ENCODE peak calls at places on chromosomes 16 and 17, in seven cellular contexts. M is GM12892, J is GM12878, F is HepG2, P is SK-N-SH, V is K562, S is H1. N is an unnamed sample.

GRCh38 chr17:8384801-8385335 is 1.9 kb upstream of the RPL26 start:
- DNase-seq in P (no peak), J (no peak), M (no peak), S (peak), F (no peak), V (no peak), N (no peak)

GRCh38 chr16:1428511-1428910 is 2.4 kb upstream of the PERCC1 start:
- DNase-seq in M (no peak), P (no peak), F (no peak), S (no peak), J (no peak), V (peak), N (peak)

GRCh38 chr16:2009302-2009711 is 314 bp downstream of the ZNF598 start:
- DNase-seq in P (peak), V (peak), F (no peak), S (no peak), J (no peak), M (peak), N (no peak)

GRCh38 chr17:2056221-2057129 is 1.6 kb downstream of the HIC1 start:
- DNase-seq in J (no peak), F (no peak), M (no peak), S (no peak), V (no peak), P (no peak), N (no peak)

GRCh38 chr16:50718061-50718760 is 23.7 kb upstream of the CYLD start:
- DNase-seq in M (no peak), P (peak), S (no peak), F (no peak), V (no peak), J (no peak), N (no peak)

GRCh38 chr17:2364132-2365116 is 27.1 kb downstream of the SGSM2 start:
- DNase-seq in F (no peak), M (no peak), J (no peak), V (no peak), P (no peak), S (no peak), N (no peak)

GRCh38 chr17:39462644-39463375 is 1.5 kb downstream of the CDK12 start:
- DNase-seq in F (no peak), P (peak), J (no peak), M (no peak), V (no peak), S (no peak), N (no peak)

GRCh38 chr16:660459-661183 is 7.3 kb upstream of the RHOT2 start:
- DNase-seq in J (peak), V (peak), P (peak), F (no peak), M (peak), S (no peak), N (peak)

GRCh38 chr16:79767597-79768280 is 167.2 kb upstream of the MAF start:
- DNase-seq in M (no peak), P (no peak), S (no peak), F (peak), J (no peak), V (no peak), N (no peak)

GRCh38 chr17:79362996-79363305 is 247.9 kb downstream of the RBFOX3 start:
- DNase-seq in M (no peak), P (no peak), F (no peak), V (no peak), J (no peak), S (no peak), N (no peak)

GRCh38 chr17:29243792-29244191 is 2.9 kb upstream of the CRYBA1 start:
- DNase-seq in J (no peak), P (peak), M (no peak), V (peak), F (peak), S (no peak), N (no peak)

GRCh38 chr17:50661795-50662391 is 27.2 kb downstream of the ABCC3 start:
- DNase-seq in F (peak), P (peak), J (no peak), M (no peak), V (peak), S (no peak), N (no peak)

GRCh38 chr16:27405546-27406451 is 3.8 kb downstream of the IL21R start:
- DNase-seq in P (no peak), F (no peak), M (no peak), V (no peak), J (no peak), S (no peak), N (no peak)

GRCh38 chr17:57776366-57776765 is 31.3 kb upstream of the CCDC182 start:
- DNase-seq in M (no peak), P (no peak), F (no peak), S (no peak), V (no peak), J (no peak), N (no peak)

GRCh38 chr17:79362086-79362995 is 248.5 kb downstream of the RBFOX3 start:
- DNase-seq in M (no peak), J (no peak), F (no peak), P (peak), V (no peak), S (no peak), N (no peak)

GRCh38 chr16:85812811-85813700 is 13.6 kb downstream of the COX4I1 start:
- DNase-seq in S (no peak), M (no peak), P (no peak), V (no peak), F (no peak), J (no peak), N (no peak)

GRCh38 chr17:10198509-10199249 is at the start of gene GAS7:
- DNase-seq in F (no peak), S (no peak), J (no peak), M (peak), P (peak), V (no peak), N (peak)
- TF ChIP-seq TAF1 in F (no peak), S (peak), J (no peak), M (no peak), P (no peak), V (no peak), N (no peak)

GRCh38 chr17:32976131-32976530 is 15.5 kb upstream of the SPACA3 start:
- DNase-seq in M (no peak), P (no peak), S (no peak), V (no peak), F (no peak), J (no peak), N (no peak)

GRCh38 chr17:32964541-32964940 is 27.1 kb upstream of the SPACA3 start:
- DNase-seq in M (no peak), P (no peak), V (no peak), S (no peak), J (no peak), F (no peak), N (no peak)

GRCh38 chr17:32971171-32971570 is 20.5 kb upstream of the SPACA3 start:
- DNase-seq in P (no peak), F (no peak), M (no peak), J (peak), S (no peak), V (peak), N (no peak)

DNA sequence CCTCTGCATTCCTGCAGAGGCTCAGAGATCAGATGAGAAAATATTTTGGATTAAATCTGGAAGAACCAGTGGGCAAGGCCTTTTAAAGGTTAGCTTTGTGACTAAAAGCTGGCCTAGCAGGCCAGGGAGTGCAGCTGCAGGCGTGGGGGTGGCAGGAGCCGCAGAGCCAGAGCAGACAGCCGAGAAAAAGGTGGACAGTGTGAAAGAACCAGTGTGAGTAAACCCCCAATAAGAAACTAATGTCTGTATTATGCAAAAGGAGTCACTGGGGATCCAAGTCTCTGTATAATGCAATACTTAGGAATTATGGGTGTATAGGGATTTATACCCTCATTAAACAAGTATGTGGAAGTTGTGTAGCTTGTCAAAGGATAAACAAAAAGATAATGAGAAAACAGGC is 21.4 kb upstream of the SPACA3 start:
- DNase-seq in J (peak), M (no peak), P (no peak), F (no peak), V (no peak), S (no peak), N (no peak)
- TF ChIP-seq TAF1 in J (no peak), M (no peak), P (no peak), F (no peak), V (no peak), S (no peak), N (no peak)

GRCh38 chr17:75941442-75941819 is 589 bp upstream of the FBF1 start:
- DNase-seq in M (no peak), J (no peak), S (no peak), F (no peak), V (no peak), P (no peak), N (no peak)
- TF ChIP-seq TAF1 in M (no peak), J (no peak), S (no peak), F (no peak), V (no peak), P (no peak), N (no peak)

GRCh38 chr16:49483651-49484451 is 110.2 kb downstream of the C16orf78 start:
- DNase-seq in J (no peak), V (no peak), S (no peak), P (no peak), M (no peak), F (no peak), N (no peak)

GRCh38 chr16:49483251-49483650 is 109.6 kb downstream of the C16orf78 start:
- DNase-seq in M (no peak), V (no peak), S (no peak), F (no peak), J (no peak), P (no peak), N (no peak)

GRCh38 chr16:49485663-49486062 is 112.1 kb downstream of the C16orf78 start:
- DNase-seq in V (no peak), S (no peak), M (no peak), J (no peak), P (no peak), F (no peak), N (no peak)

GRCh38 chr16:49484936-49485335 is 111.3 kb downstream of the C16orf78 start:
- DNase-seq in M (no peak), J (no peak), P (no peak), S (no peak), V (no peak), F (no peak), N (no peak)

DNA sequence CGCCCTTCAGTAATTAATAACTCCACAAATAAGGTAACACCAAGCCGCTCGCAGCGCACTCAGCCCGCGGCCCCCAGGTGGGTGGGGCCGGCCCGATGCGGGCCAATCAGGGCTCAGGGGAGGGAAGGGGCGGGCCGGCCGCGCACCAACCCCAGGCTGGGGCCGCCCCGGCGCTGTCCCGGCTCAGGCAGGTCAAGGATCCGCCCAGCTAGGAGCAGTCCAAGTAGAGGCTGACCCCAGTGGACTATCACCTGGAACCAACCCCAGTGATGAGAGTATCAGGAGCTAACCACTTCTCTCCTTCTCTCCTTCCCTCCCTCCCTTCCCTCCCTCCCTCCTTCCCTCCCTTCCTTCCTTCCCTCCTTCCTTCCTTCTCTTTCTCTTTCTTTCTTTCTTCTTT is 110.8 kb downstream of the C16orf78 start:
- DNase-seq in P (peak), V (peak), M (peak), S (no peak), J (no peak), F (no peak), N (peak)
- TF ChIP-seq TAF1 in P (no peak), V (no peak), M (no peak), S (no peak), J (no peak), F (no peak), N (no peak)

GRCh38 chr17:77049440-77049839 is 91.3 kb upstream of the SEC14L1 start:
- DNase-seq in F (no peak), P (no peak), V (no peak), M (no peak), J (no peak), S (no peak), N (no peak)
- TF ChIP-seq TAF1 in F (no peak), P (no peak), V (no peak), M (no peak), J (no peak), S (no peak), N (no peak)

DNA sequence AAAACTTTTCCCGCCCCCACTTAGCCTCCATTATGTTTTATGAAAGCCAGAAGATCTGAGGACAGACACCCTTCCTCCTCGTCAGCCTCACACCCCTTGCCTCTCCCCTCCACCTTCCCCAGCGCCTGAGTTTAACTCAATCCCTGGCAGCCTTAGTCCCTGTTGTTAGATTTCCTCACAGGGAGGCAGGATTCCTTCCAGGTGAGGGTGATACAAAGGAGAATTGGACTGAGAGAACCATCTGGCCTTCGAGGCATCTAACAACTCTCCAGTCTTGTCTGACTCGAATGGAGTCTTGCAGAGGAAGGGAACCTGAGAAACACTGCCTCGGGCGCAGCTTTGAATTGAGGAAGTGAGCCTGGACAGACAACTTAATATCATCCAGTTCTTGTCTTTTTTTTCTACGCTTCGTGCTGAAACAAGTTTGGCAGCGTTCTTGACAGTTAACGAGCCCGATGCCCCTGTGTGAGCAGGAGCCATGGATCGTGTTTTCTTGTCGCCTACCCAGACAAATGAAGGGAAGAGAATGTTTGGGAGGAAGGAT is 1.3 kb upstream of the ZNF768 start:
- DNase-seq in V (no peak), P (no peak), J (peak), M (no peak), S (no peak), F (no peak), N (peak)
- TF ChIP-seq TAF1 in V (no peak), P (no peak), J (no peak), M (no peak), S (no peak), F (no peak), N (no peak)